ENCODE peak calls at places on chromosomes 12 and 14, in eight cellular contexts. L is HS-5, R is nucleus accumbens, F is HepG2, I is left colon, U is type B pancreatic cell, G is cortex of kidney, T is cerebellar cortex. M is an unnamed sample.

GRCh38 chr12:85422766-85423165 is 142.7 kb downstream of the ALX1 start:
- DNase-seq in L (no peak), R (no peak), F (no peak), I (no peak), U (no peak), G (no peak), T (no peak), M (peak)

GRCh38 chr12:122081108-122081696 is 2.6 kb downstream of the MLXIP start:
- DNase-seq in L (no peak), R (no peak), F (no peak), I (peak), U (no peak), G (no peak), T (no peak), M (no peak)

GRCh38 chr12:89707623-89707991 is 1.0 kb downstream of the ATP2B1 start:
- DNase-seq in L (no peak), R (no peak), F (peak), I (peak), U (peak), G (no peak), T (no peak), M (no peak)

GRCh38 chr12:112226768-112227167 is 101.4 kb downstream of the TRAFD1 start:
- DNase-seq in L (no peak), R (no peak), F (no peak), I (no peak), U (no peak), G (no peak), T (no peak), M (no peak)

GRCh38 chr12:124568431-124569374 is 1.3 kb upstream of the NCOR2 start:
- DNase-seq in L (no peak), R (peak), F (no peak), I (peak), U (no peak), G (no peak), T (peak), M (no peak)

GRCh38 chr14:94850332-94851211 is 80.7 kb upstream of the GSC start:
- DNase-seq in L (no peak), R (no peak), F (no peak), I (peak), U (no peak), G (no peak), T (no peak), M (no peak)

GRCh38 chr12:15644700-15645099 is 144.5 kb downstream of the EPS8 start:
- DNase-seq in L (no peak), R (no peak), F (no peak), I (no peak), U (no peak), G (no peak), T (no peak), M (no peak)

GRCh38 chr12:6788972-6789905 is at the start of gene CD4:
- DNase-seq in L (no peak), R (peak), F (no peak), I (peak), U (no peak), G (no peak), T (no peak), M (no peak)

GRCh38 chr12:25816637-25817036 is 141.8 kb upstream of the RASSF8 start:
- DNase-seq in L (no peak), R (no peak), F (no peak), I (no peak), U (no peak), G (no peak), T (no peak), M (no peak)